ENCODE peak calls at places on chromosomes 12 and 14, in seven cellular contexts. J, T, S, V, M, B and E are unnamed samples.

GRCh38 chr12:6181583-6182278 is 18.5 kb upstream of the CD9 start:
- DNase-seq in J (no peak), T (no peak), S (peak; percentile 59), V (no peak), M (no peak), B (no peak), E (no peak)

GRCh38 chr12:82708507-82708906 is 21.8 kb downstream of the TMTC2 start:
- DNase-seq in J (no peak), T (no peak), S (peak; percentile 93), V (no peak), M (no peak), B (no peak), E (no peak)

GRCh38 chr12:94180558-94181296 is 32.4 kb downstream of the PLXNC1 start:
- DNase-seq in J (no peak), T (no peak), S (no peak), V (no peak), M (no peak), B (no peak), E (no peak)

GRCh38 chr12:26523708-26524150 is 309.3 kb downstream of the ITPR2 start:
- DNase-seq in J (peak; percentile 97), T (peak; percentile 87), S (peak; percentile 97), V (no peak), M (peak; percentile 94), B (peak; percentile 92), E (peak; percentile 94)

GRCh38 chr14:58898655-58899316 is 261.0 kb downstream of the DACT1 start:
- DNase-seq in J (no peak), T (no peak), S (no peak), V (no peak), M (no peak), B (no peak), E (no peak)

GRCh38 chr12:100141998-100142850 is 450 bp downstream of the BLTP3B start:
- DNase-seq in J (peak; percentile 88), T (peak; percentile 42), S (peak; percentile 74), V (peak; percentile 68), M (peak; percentile 49), B (peak; percentile 68), E (peak; percentile 52)

GRCh38 chr12:16335838-16336237 is 11.6 kb upstream of the MGST1 start:
- DNase-seq in J (no peak), T (no peak), S (no peak), V (no peak), M (no peak), B (no peak), E (no peak)

GRCh38 chr14:58428011-58428807 is 690 bp downstream of the KIAA0586 start:
- DNase-seq in J (no peak), T (no peak), S (no peak), V (peak; percentile 62), M (peak; percentile 5), B (peak; percentile 18), E (no peak)

GRCh38 chr12:20097561-20097960 is 270.8 kb upstream of the PDE3A start:
- DNase-seq in J (no peak), T (no peak), S (no peak), V (no peak), M (no peak), B (no peak), E (no peak)

GRCh38 chr12:52018448-52019122 is 11.8 kb downstream of the TAMALIN start:
- DNase-seq in J (no peak), T (no peak), S (no peak), V (no peak), M (no peak), B (no peak), E (no peak)

GRCh38 chr12:6691473-6691872 is 2.3 kb upstream of the ZNF384 start:
- DNase-seq in J (no peak), T (no peak), S (no peak), V (no peak), M (no peak), B (no peak), E (no peak)

GRCh38 chr14:68968051-68968450 is 11.1 kb downstream of the ACTN1 start:
- DNase-seq in J (no peak), T (no peak), S (peak; percentile 57), V (no peak), M (no peak), B (no peak), E (no peak)

GRCh38 chr12:49651855-49652254 is 28.5 kb downstream of the PRPF40B start:
- DNase-seq in J (no peak), T (no peak), S (no peak), V (no peak), M (no peak), B (no peak), E (no peak)

GRCh38 chr12:75542942-75543341 is 31.5 kb upstream of the KRR1 start:
- DNase-seq in J (no peak), T (no peak), S (no peak), V (no peak), M (no peak), B (no peak), E (no peak)

GRCh38 chr14:24056800-24057184 is 5.0 kb downstream of the CARMIL3 start:
- DNase-seq in J (no peak), T (no peak), S (peak; percentile 53), V (no peak), M (no peak), B (no peak), E (no peak)

GRCh38 chr12:131004166-131004565 is 50.5 kb downstream of the ADGRD1 start:
- DNase-seq in J (no peak), T (no peak), S (no peak), V (no peak), M (no peak), B (no peak), E (no peak)

GRCh38 chr12:123076604-123077297 is 74.1 kb downstream of the PITPNM2 start:
- DNase-seq in J (no peak), T (no peak), S (no peak), V (no peak), M (no peak), B (no peak), E (no peak)

GRCh38 chr12:76543831-76544347 is 15.7 kb downstream of the OSBPL8 start:
- DNase-seq in J (no peak), T (no peak), S (no peak), V (no peak), M (no peak), B (no peak), E (no peak)

GRCh38 chr12:3119745-3120660 is 42.8 kb downstream of the TSPAN9 start:
- DNase-seq in J (peak; percentile 91), T (peak; percentile 80), S (no peak), V (no peak), M (no peak), B (no peak), E (no peak)

GRCh38 chr14:105184461-105184860 is 3.3 kb upstream of the NUDT14 start:
- DNase-seq in J (no peak), T (no peak), S (no peak), V (no peak), M (no peak), B (no peak), E (no peak)

GRCh38 chr12:21666722-21667121 is 9.1 kb upstream of the LDHB start:
- DNase-seq in J (no peak), T (no peak), S (no peak), V (no peak), M (no peak), B (no peak), E (no peak)

GRCh38 chr14:32397871-32398640 is 69.0 kb downstream of the AKAP6 start:
- DNase-seq in J (no peak), T (no peak), S (no peak), V (no peak), M (no peak), B (no peak), E (peak; percentile 89)

GRCh38 chr14:105890474-105891220 is 364.3 kb downstream of the TMEM121 start:
- DNase-seq in J (peak; percentile 68), T (no peak), S (peak; percentile 29), V (no peak), M (no peak), B (no peak), E (no peak)

GRCh38 chr12:72296389-72296788 is 24.2 kb downstream of the TRHDE start:
- DNase-seq in J (no peak), T (no peak), S (no peak), V (no peak), M (no peak), B (peak; percentile 18), E (no peak)

GRCh38 chr12:80818878-80819277 is 102.2 kb downstream of the MYF5 start:
- DNase-seq in J (no peak), T (no peak), S (no peak), V (no peak), M (no peak), B (no peak), E (no peak)

GRCh38 chr12:121673013-121673441 is 3.6 kb upstream of the MORN3 start:
- DNase-seq in J (peak; percentile 90), T (no peak), S (peak; percentile 82), V (no peak), M (no peak), B (peak; percentile 29), E (no peak)

GRCh38 chr12:53053223-53054111 is 3.6 kb downstream of the TNS2 start:
- DNase-seq in J (peak; percentile 93), T (peak; percentile 76), S (peak; percentile 83), V (peak; percentile 45), M (no peak), B (peak; percentile 86), E (peak; percentile 71)

GRCh38 chr12:30822385-30823139 is 67.8 kb upstream of the CAPRIN2 start:
- DNase-seq in J (peak; percentile 92), T (peak; percentile 66), S (peak; percentile 77), V (no peak), M (peak; percentile 47), B (peak; percentile 75), E (no peak)
- TF ChIP-seq CTCF in J (no peak), T (no peak), S (no peak), V (no peak), M (peak; percentile 7), B (peak; percentile 22), E (no peak)

GRCh38 chr12:56720696-56721615 is 4.1 kb downstream of the NACA start:
- DNase-seq in J (peak; percentile 66), T (no peak), S (no peak), V (no peak), M (no peak), B (no peak), E (no peak)
- H3K4me3 ChIP-seq in J (no peak overlapping the region), T (no peak overlapping the region), S (no peak overlapping the region), V (peak overlapping the region; percentile 93), M (no peak overlapping the region), B (no peak overlapping the region), E (no peak overlapping the region)

DNA sequence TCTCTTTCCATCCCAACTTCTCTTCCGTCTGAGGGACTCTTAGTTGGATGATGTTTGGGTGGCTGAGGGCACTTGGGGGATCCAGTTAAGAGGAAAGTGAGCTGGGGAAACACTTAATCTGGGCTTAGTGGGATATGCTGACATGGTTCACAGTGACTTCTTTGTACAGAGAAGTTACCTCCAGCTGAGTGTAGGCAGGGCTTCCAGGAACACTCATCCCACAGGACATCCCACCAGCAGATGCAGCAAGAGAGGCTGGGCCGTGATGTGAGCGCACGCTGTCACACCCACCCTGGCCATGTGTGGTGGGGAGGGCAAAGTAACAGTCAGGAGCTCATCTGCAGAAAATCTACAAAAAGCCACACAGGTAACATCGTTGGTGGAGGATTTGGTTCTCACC is 832 bp upstream of the CACNA2D4 start:
- DNase-seq in J (peak; percentile 54), T (no peak), S (no peak), V (no peak), M (no peak), B (peak; percentile 14), E (no peak)
- TF ChIP-seq CTCF in J (no peak), T (no peak), S (no peak), V (no peak), M (no peak), B (no peak), E (no peak)

DNA sequence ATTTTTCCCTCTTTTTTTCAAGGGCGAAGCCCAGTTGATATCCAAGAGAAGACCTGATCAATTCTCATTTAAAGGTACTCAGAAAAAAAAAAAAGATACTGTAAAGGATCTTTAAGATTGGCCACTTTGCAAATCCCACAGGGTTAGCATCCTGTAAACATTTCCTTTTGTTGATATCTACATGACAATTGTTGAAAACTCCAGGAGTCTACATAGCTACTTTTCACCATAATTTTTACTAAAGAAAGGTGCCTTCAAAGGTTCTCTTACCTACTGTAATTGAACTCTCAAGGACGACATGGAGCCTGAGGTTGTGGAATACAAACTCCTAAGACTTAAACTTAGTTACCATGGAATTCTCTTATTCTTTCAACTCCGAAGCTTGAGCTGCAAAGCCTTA is 125.5 kb downstream of the HECTD4 start:
- DNase-seq in J (no peak), T (no peak), S (no peak), V (no peak), M (no peak), B (no peak), E (no peak)
- H3K4me3 ChIP-seq in J (no peak overlapping the region), T (no peak overlapping the region), S (no peak overlapping the region), V (no peak overlapping the region), M (no peak overlapping the region), B (no peak overlapping the region), E (no peak overlapping the region)